ENCODE peak calls at places on chromosomes 16 and 17, in four cellular contexts. C is body of pancreas; N is CD4-positive, alpha-beta memory T cell; Q is neural progenitor cell. K is an unnamed sample.
A peak's percentile ranks its signal among the peaks of the same experiment; 100 is the strongest.

GRCh38 chr16:87613961-87614360 is 11.7 kb downstream of the JPH3 start:
- DNase-seq in C (no peak), N (no peak), Q (no peak), K (no peak)

GRCh38 chr16:27561216-27561615 is 11.3 kb downstream of the KATNIP start:
- DNase-seq in C (no peak), N (no peak), Q (no peak), K (no peak)

GRCh38 chr17:8785547-8786412 is 13.4 kb downstream of the MFSD6L start:
- DNase-seq in C (peak; percentile 82), N (peak; percentile 31), Q (peak; percentile 86), K (peak; percentile 24)

GRCh38 chr16:12410842-12411490 is 392.7 kb downstream of the CPPED1 start:
- DNase-seq in C (no peak), N (no peak), Q (no peak), K (no peak)

GRCh38 chr16:15650698-15651161 is 685 bp downstream of the NDE1 start:
- DNase-seq in C (peak; percentile 8), N (peak; percentile 36), Q (peak; percentile 60), K (no peak)

GRCh38 chr17:38906429-38907172 is 18.8 kb upstream of the LASP1NB start:
- DNase-seq in C (no peak), N (no peak), Q (no peak), K (no peak)

GRCh38 chr17:55005520-55005919 is 37.0 kb downstream of the STXBP4 start:
- DNase-seq in C (peak; percentile 13), N (no peak), Q (peak; percentile 30), K (no peak)

GRCh38 chr16:85220125-85220839 is 108.0 kb upstream of the CIBAR2 start:
- DNase-seq in C (peak; percentile 92), N (no peak), Q (no peak), K (peak; percentile 24)

GRCh38 chr17:683499-684254 is 31.0 kb downstream of the VPS53 start:
- DNase-seq in C (no peak), N (no peak), Q (no peak), K (no peak)

GRCh38 chr17:82048571-82048971 is 3.0 kb downstream of the RFNG start:
- DNase-seq in C (no peak), N (no peak), Q (no peak), K (no peak)

GRCh38 chr17:43673516-43674323 is 12.0 kb upstream of the MEOX1 start:
- DNase-seq in C (peak; percentile 84), N (peak; percentile 65), Q (peak; percentile 70), K (peak; percentile 38)

GRCh38 chr17:74272731-74273201 is 1.3 kb upstream of the DNAI2 start:
- DNase-seq in C (no peak), N (no peak), Q (peak; percentile 63), K (no peak)

GRCh38 chr17:8382052-8382879 is 727 bp downstream of the RPL26 start:
- DNase-seq in C (no peak), N (peak; percentile 22), Q (peak; percentile 31), K (no peak)

GRCh38 chr16:1494129-1494640 is 1.0 kb downstream of the TELO2 start:
- DNase-seq in C (peak; percentile 31), N (no peak), Q (peak; percentile 48), K (no peak)

GRCh38 chr16:85425061-85425662 is 188.0 kb upstream of the GSE1 start:
- DNase-seq in C (peak; percentile 5), N (no peak), Q (peak; percentile 36), K (no peak)

GRCh38 chr17:37239690-37240344 is 136.0 kb upstream of the C17orf78 start:
- DNase-seq in C (no peak), N (peak; percentile 10), Q (peak; percentile 12), K (no peak)

GRCh38 chr17:21816592-21817567 is 124.6 kb downstream of the KCNJ18 start:
- DNase-seq in C (no peak), N (no peak), Q (no peak), K (no peak)

GRCh38 chr16:87877942-87878507 is 8.7 kb upstream of the SLC7A5 start:
- DNase-seq in C (no peak), N (no peak), Q (no peak), K (no peak)

DNA sequence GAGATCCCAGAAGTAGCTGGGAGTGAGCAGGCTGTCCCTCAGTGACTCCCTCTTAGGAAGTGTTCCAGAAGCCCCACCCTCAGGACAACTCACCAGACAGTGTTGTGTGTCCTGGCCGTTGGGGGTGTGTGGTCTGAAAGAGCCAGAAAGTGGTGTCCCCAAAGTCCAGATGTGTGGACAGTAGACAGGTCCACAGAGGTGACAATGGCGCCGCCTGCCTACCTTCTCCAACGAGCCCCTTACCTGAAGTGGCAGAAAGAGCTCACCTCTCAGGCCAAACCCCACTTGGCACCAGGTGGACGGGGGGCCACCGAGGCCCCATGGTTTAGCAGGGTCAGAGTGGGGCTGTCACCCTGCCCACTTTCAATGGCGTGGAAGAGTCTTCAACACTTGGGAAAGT is 19.9 kb downstream of the C17orf100 start:
- DNase-seq in C (no peak), N (no peak), Q (no peak), K (no peak)
- H3K27ac ChIP-seq in C (no peak overlapping the region), N (no peak overlapping the region), Q (no peak overlapping the region), K (no peak overlapping the region)

GRCh38 chr17:19242926-19243325 is 5.8 kb downstream of the EPN2 start:
- DNase-seq in C (no peak), N (no peak), Q (no peak), K (no peak)
- H3K27ac ChIP-seq in C (no peak overlapping the region), N (no peak overlapping the region), Q (no peak overlapping the region), K (no peak overlapping the region)

GRCh38 chr16:75262800-75263127 is 11.3 kb upstream of the BCAR1 start:
- DNase-seq in C (no peak), N (no peak), Q (no peak), K (no peak)

GRCh38 chr16:75262104-75262799 is 10.8 kb upstream of the BCAR1 start:
- DNase-seq in C (peak; percentile 60), N (no peak), Q (no peak), K (no peak)

GRCh38 chr16:75260856-75261589 is 9.6 kb upstream of the BCAR1 start:
- DNase-seq in C (no peak), N (no peak), Q (no peak), K (no peak)

GRCh38 chr16:75263291-75263962 is 12.0 kb upstream of the BCAR1 start:
- DNase-seq in C (no peak), N (no peak), Q (no peak), K (no peak)

DNA sequence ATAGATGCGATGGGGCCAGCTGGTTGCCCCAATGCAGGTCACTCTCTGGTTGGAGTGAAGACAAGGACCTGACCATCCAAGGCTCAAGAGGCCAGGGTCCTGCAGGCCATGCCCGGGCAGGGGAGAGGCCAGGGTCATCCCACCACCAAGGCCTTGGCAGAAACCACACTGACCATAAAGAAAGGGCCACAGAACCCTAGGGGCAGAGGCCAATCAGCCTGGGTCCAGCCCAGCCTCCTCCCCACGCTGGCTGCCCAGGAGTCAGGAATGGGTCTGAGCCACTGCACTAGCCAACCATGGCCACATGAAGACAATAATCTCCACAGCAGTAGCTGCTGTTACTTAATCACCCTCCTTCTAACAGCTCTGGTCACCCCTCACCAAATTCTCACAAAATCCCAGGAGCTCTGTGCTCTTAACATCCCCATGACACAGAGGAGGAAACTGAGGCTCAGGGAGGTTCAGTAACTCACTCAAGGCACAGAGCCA is 10.2 kb upstream of the BCAR1 start:
- DNase-seq in C (no peak), N (no peak), Q (no peak), K (no peak)
- H3K27ac ChIP-seq in C (no peak overlapping the region), N (no peak overlapping the region), Q (no peak overlapping the region), K (no peak overlapping the region)

GRCh38 chr17:35342207-35342744 is 31.1 kb downstream of the SLFN11 start:
- DNase-seq in C (no peak), N (no peak), Q (no peak), K (no peak)

GRCh38 chr17:35345926-35346771 is 27.3 kb downstream of the SLFN11 start:
- DNase-seq in C (peak; percentile 40), N (peak; percentile 15), Q (peak; percentile 38), K (no peak)

GRCh38 chr17:35341465-35341992 is 31.9 kb downstream of the SLFN11 start:
- DNase-seq in C (no peak), N (peak; percentile 61), Q (no peak), K (no peak)

GRCh38 chr17:35344262-35344661 is 29.2 kb downstream of the SLFN11 start:
- DNase-seq in C (no peak), N (no peak), Q (no peak), K (no peak)

GRCh38 chr17:35345445-35345925 is 27.9 kb downstream of the SLFN11 start:
- DNase-seq in C (no peak), N (peak; percentile 22), Q (peak; percentile 26), K (no peak)
- H3K27ac ChIP-seq in C (no peak overlapping the region), N (no peak overlapping the region), Q (no peak overlapping the region), K (peak overlapping the region; percentile 58)

DNA sequence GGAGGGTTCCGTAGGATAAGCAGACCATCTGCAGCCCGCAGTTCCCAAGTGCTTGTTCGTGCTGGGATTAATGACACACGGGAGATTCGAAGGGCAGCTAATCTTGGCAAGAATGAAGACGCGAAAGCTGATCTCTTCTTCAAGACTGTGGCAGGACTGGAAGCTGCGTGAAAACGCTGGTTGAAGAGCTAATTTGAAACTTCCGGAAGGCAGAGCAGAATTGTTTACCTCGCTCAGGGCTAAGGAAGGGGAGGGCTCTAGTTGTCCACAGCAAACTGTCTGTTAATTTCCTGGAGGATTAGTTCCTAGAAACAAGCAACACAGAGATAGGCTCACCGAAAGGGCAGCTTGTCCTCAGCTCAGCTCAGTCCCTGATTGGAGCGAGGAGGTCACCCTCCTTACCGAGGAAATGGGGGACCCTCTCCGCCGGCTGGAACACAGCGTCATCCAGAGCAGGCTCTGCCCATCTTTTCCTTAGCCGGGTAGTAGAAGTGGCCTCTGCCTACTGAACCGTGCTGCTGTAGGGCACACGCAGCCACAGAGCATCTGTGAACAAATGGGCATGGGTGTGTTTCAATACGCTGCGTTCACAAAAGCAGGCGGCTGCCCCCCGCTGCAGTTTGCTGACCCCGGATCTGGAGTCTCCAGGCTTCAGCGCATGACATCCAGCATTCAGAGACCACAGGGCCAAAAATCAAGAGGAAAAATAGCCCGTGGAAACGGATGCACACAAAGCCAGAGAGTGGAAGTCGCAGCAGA is 16.7 kb upstream of the BAIAP2 start:
- DNase-seq in C (no peak), N (peak; percentile 44), Q (peak; percentile 82), K (no peak)
- H3K27ac ChIP-seq in C (no peak overlapping the region), N (peak overlapping the region; percentile 69), Q (peak overlapping the region; percentile 80), K (peak overlapping the region; percentile 5)

DNA sequence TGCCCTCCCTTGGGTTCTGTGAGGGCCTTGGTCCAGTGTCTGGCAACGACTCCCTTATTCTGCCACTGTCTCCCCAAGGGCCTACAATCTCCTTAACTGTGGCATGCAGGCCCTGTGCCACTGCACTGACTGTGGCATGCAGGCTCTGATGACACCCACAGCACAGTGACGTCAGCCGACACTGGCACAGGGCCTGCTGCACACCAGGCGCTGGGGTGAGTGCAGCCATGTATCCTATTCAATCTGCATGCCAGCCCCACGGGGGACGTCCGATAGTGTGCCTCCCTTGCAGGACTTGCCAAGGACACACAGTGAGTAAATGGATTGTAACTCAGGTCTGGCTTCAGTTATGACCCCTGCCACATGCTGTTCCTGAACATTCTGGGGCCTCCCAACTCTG is 39.8 kb upstream of the RASD1 start:
- DNase-seq in C (peak; percentile 92), N (no peak), Q (no peak), K (peak; percentile 50)
- H3K27ac ChIP-seq in C (peak overlapping the region; percentile 65), N (no peak overlapping the region), Q (no peak overlapping the region), K (peak overlapping the region; percentile 27)

GRCh38 chr16:30957456-30958163 is at the start of gene SETD1A:
- DNase-seq in C (peak; percentile 96), N (peak; percentile 98), Q (peak; percentile 99), K (peak; percentile 92)
- H3K27ac ChIP-seq in C (peak within 1 kb of the TSS; percentile 80), N (peak within 1 kb of the TSS; percentile 92), Q (peak within 1 kb of the TSS; percentile 100), K (peak within 1 kb of the TSS; percentile 97)